ENCODE peak calls at places on chromosomes 5 and 9, in ten cellular contexts. I is choroid plexus epithelial cell; H is tibial artery; A is endothelial cell of umbilical vein; K is CD8-positive, alpha-beta T cell; N is AG10803; J is lower lobe of right lung; Y is body of pancreas; M is Peyer's patch; V is uterus. G is an unnamed sample.

GRCh38 chr9:92654481-92655301 is 15.2 kb downstream of the IPPK start:
- DNase-seq in H (no peak), M (no peak), J (peak), I (no peak), K (no peak), V (no peak), N (peak), A (no peak), Y (no peak), G (peak)

GRCh38 chr5:125668904-125669303 is 754.3 kb upstream of the GRAMD2B start:
- DNase-seq in H (no peak), J (no peak), V (no peak), Y (peak), K (no peak), I (no peak), M (no peak), A (peak), N (no peak), G (no peak)

GRCh38 chr5:69444127-69444754 is 29.3 kb downstream of the MARVELD2 start:
- DNase-seq in K (no peak), Y (no peak), J (no peak), V (no peak), N (no peak), I (no peak), H (no peak), M (peak), A (no peak), G (no peak)

GRCh38 chr5:129063483-129064136 is 30.9 kb upstream of the ISOC1 start:
- DNase-seq in A (peak), V (no peak), Y (no peak), N (no peak), M (no peak), H (no peak), I (peak), K (no peak), J (no peak), G (peak)

GRCh38 chr5:56059854-56060253 is 65.1 kb upstream of the IL6ST start:
- DNase-seq in A (no peak), N (no peak), M (no peak), Y (no peak), V (no peak), K (no peak), J (no peak), H (no peak), I (no peak), G (no peak)

GRCh38 chr5:137155621-137156020 is 343.5 kb downstream of the SPOCK1 start:
- DNase-seq in V (no peak), K (no peak), N (no peak), J (no peak), A (no peak), M (no peak), Y (no peak), H (no peak), I (no peak), G (no peak)

GRCh38 chr5:163005949-163006348 is 431.4 kb upstream of the CCNG1 start:
- DNase-seq in I (no peak), Y (no peak), M (no peak), H (no peak), K (no peak), J (no peak), A (no peak), N (no peak), V (no peak), G (no peak)

GRCh38 chr9:95415158-95415557 is 97.6 kb upstream of the FANCC start:
- DNase-seq in A (no peak), M (no peak), J (no peak), Y (no peak), H (no peak), N (peak), I (no peak), V (no peak), K (no peak), G (no peak)

GRCh38 chr9:125513634-125514413 is 193.2 kb downstream of the MAPKAP1 start:
- DNase-seq in I (peak), V (peak), J (peak), M (peak), Y (peak), A (peak), N (peak), H (no peak), K (no peak), G (peak)

GRCh38 chr9:15576350-15577050 is 23.7 kb downstream of the CCDC171 start:
- DNase-seq in H (no peak), N (no peak), K (no peak), A (peak), M (no peak), Y (no peak), I (peak), J (no peak), V (no peak), G (peak)

GRCh38 chr9:15584383-15584782 is 31.5 kb downstream of the CCDC171 start:
- DNase-seq in J (no peak), V (no peak), N (no peak), M (no peak), H (no peak), K (no peak), Y (no peak), I (no peak), A (no peak), G (no peak)

DNA sequence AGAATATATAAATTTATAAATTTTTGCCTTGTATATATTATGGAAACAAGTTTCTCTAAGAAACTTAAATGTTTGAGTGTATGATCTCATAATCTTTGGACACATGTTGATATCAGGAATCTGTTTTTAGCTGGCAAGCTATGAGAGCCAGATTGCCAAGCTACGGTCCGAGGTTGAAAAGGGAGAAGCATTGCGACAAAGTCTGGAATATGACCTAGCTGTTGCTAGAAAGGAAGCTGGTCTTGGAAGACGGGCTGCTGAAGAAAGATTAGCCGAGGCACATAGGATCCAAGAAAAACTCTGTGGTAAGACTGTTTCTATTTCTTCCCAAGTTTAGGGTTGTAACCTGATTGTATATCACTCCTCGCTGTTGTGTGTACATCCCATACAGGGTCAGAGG is 25.9 kb downstream of the CCDC171 start:
- DNase-seq in I (no peak), Y (no peak), M (no peak), N (no peak), K (no peak), J (no peak), A (peak), V (no peak), H (no peak), G (peak)
- TF ChIP-seq CTCF in I (no peak), Y (no peak), M (no peak), N (no peak), K (no peak), J (no peak), A (no peak), V (no peak), H (no peak), G (no peak)

DNA sequence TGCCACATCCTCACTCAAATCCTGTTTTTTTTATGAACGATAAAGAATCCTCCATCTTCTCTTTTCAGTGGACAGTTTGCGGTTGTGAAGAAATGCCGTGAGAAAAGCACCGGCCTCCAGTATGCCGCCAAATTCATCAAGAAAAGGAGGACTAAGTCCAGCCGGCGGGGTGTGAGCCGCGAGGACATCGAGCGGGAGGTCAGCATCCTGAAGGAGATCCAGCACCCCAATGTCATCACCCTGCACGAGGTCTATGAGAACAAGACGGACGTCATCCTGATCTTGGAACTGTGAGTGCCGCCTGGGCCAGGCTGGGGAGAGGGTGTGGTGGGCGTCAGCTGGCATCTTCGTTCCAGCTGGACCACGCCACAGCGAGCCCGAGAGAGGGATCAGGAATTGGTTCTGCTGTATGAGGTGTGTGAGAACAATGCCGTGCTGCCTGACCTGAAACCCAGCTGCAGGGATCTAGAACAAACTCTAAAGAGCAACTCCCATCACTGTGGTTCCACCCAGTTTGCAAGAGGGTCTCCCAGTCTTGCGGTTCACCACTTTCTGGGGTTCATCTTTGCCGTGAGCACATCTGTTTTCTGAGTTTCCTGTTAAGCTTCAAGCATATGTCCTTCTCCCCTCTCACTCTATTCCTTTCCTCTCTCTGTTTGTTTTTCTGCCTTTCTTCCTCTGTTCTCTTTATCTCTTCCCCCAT is 107.4 kb downstream of the DAPK1 start:
- DNase-seq in I (no peak), K (no peak), N (no peak), H (no peak), M (no peak), J (no peak), V (no peak), A (no peak), Y (no peak), G (no peak)
- H3K4me3 ChIP-seq in I (no peak), K (no peak), N (no peak), H (no peak), M (no peak), J (no peak), V (no peak), A (no peak), Y (no peak), G (no peak)

GRCh38 chr9:84669293-84670105 is at the start of gene NTRK2:
- DNase-seq in I (no peak), H (peak), N (no peak), A (peak), V (no peak), J (no peak), K (no peak), M (no peak), Y (peak), G (peak)
- TF ChIP-seq CTCF in I (no peak), H (peak), N (no peak), A (no peak), V (no peak), J (no peak), K (no peak), M (no peak), Y (peak), G (no peak)

GRCh38 chr9:89175739-89176360 is 2.8 kb downstream of the SHC3 start:
- DNase-seq in H (no peak), J (no peak), A (no peak), M (no peak), N (peak), V (no peak), K (no peak), I (no peak), Y (peak), G (peak)

GRCh38 chr9:89178162-89179120 is at the start of gene SHC3:
- DNase-seq in H (no peak), K (no peak), I (peak), A (peak), J (no peak), V (no peak), M (peak), N (peak), Y (peak), G (peak)

GRCh38 chr9:89177401-89178161 is 1.0 kb downstream of the SHC3 start:
- DNase-seq in A (no peak), J (no peak), N (peak), H (no peak), I (peak), V (no peak), K (no peak), M (no peak), Y (peak), G (peak)

GRCh38 chr9:89179535-89179919 is 909 bp upstream of the SHC3 start:
- DNase-seq in M (peak), K (no peak), J (no peak), N (peak), I (peak), H (no peak), A (no peak), Y (no peak), V (no peak), G (peak)

DNA sequence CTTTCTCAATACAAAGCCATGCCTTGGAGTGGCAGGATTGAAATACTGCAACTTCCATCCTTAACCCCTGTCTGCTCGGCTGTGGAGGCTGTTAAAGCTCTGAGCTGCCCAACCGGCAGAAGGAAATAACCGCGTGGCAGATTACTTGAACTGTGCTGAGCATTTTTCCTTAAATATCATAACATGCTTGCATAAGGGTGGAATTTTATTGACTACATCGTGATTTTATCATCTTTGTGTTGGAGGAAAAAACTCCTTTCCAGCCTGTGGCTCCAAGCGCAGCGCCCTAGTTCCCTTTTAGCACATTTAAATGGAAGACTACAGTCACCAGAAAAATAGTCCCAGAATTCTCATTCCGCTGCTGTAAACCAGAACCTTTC is 1.6 kb downstream of the SHC3 start:
- DNase-seq in N (peak), Y (no peak), K (no peak), V (no peak), A (peak), I (peak), H (no peak), M (no peak), J (no peak), G (peak)
- H3K4me3 ChIP-seq in N (peak), Y (no peak), K (no peak), V (no peak), A (peak), I (peak), H (peak), M (no peak), J (peak), G (peak)

GRCh38 chr5:111697881-111698757 is 58.9 kb downstream of the NREP start:
- DNase-seq in K (no peak), A (peak), I (peak), J (no peak), H (no peak), V (no peak), Y (no peak), M (no peak), N (peak), G (peak)
- TF ChIP-seq CTCF in K (no peak), A (peak), I (peak), J (peak), H (no peak), V (peak), Y (no peak), M (no peak), N (peak), G (peak)

GRCh38 chr5:96761618-96762017 is 46.1 kb downstream of the ERAP1 start:
- DNase-seq in J (no peak), I (peak), H (no peak), V (no peak), M (no peak), Y (no peak), N (no peak), K (no peak), A (no peak), G (no peak)

GRCh38 chr5:96763012-96763411 is 44.7 kb downstream of the ERAP1 start:
- DNase-seq in J (no peak), K (no peak), I (no peak), N (peak), Y (no peak), H (no peak), M (no peak), A (no peak), V (no peak), G (peak)

GRCh38 chr5:96756985-96757384 is 50.8 kb downstream of the ERAP1 start:
- DNase-seq in I (peak), V (no peak), A (no peak), Y (no peak), N (peak), J (no peak), H (no peak), K (no peak), M (no peak), G (no peak)

GRCh38 chr5:96753848-96754247 is 53.9 kb downstream of the ERAP1 start:
- DNase-seq in J (no peak), N (no peak), K (no peak), H (no peak), I (no peak), Y (no peak), A (peak), M (no peak), V (no peak), G (no peak)

DNA sequence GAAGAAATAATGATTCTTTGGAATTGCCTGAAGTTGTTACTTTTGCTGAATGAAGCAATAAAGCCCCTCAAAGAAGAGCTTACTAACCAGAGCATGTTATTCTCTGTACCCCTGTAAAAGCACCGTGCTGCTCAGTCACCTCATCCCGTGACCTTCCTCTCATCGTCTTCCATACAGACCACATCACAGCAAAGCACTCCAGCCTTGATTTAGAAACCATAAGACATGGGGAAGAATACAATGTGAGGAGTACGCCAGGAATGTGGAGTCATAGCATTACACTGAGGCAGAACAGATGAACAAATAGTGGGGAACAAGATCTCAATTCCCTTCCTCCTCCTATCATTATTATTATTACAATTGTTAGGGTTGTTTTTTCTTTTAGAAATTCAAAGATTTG is 49.1 kb downstream of the ERAP1 start:
- DNase-seq in A (no peak), Y (no peak), V (no peak), M (no peak), N (peak), K (no peak), J (no peak), H (no peak), I (peak), G (no peak)
- H3K4me3 ChIP-seq in A (no peak), Y (no peak), V (no peak), M (no peak), N (no peak), K (no peak), J (no peak), H (no peak), I (no peak), G (no peak)

GRCh38 chr9:124062172-124062571 is 50.6 kb downstream of the LHX2 start:
- DNase-seq in J (no peak), K (no peak), M (no peak), N (no peak), A (no peak), H (no peak), V (no peak), Y (no peak), I (no peak), G (no peak)
- TF ChIP-seq CTCF in J (no peak), K (no peak), M (no peak), N (no peak), A (peak), H (no peak), V (no peak), Y (no peak), I (peak), G (no peak)

DNA sequence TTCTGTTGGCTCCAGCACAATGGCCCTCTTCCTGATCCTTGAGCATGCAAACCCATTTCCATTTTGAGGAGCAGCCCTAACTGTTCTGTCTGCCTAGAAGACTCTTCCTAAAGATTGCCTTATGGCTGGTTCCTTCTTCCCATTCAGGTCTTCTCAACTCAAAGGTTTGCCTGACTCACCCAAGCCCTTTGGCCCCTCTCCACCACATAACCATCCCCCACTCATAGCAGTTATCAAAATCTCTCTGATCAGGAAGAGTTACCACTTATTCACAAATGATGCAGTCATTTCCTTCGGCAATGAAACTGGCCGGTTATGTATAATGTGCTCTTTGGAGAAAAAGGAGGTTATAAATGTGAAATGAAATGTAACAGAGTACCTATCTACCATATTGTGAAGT is 8.9 kb upstream of the POU4F3 start:
- DNase-seq in V (no peak), M (no peak), K (no peak), J (no peak), A (no peak), N (no peak), Y (no peak), H (no peak), I (no peak), G (no peak)
- H3K4me3 ChIP-seq in V (no peak), M (no peak), K (no peak), J (no peak), A (no peak), N (no peak), Y (no peak), H (no peak), I (no peak), G (no peak)

DNA sequence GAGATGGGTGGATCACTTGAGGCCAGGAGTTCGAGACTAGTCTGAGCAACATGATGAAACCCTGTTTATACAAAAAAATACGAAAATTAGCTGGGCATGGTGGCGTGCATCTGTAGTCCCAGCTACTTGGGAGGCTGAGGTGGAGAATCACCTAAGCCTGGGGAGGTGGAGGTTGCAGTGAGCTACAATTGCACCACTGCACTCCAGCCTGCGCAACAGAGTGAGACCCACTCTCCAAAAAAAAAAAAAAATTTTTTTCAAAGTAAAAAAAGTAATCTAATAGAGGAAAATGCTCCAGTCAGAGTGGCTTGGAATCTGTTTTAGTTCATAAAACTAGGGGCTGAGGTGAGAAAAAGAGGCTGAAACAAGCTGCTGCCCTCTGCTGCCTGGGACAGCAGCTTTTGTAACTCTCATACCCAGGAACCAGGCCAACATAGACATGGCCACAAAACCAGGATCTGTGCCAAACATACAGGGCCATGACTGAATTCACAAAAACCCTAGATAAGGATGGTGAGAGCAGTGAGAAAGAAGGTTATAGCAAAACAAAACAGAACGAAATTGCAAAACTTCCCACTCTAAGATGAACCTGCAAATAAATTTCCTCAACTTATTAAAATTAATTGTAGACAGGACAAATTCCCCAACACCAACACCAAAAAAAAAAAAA is 13.1 kb upstream of the DCAF12 start:
- DNase-seq in K (no peak), Y (peak), N (peak), A (peak), I (peak), M (no peak), V (no peak), J (no peak), H (peak), G (peak)
- TF ChIP-seq CTCF in K (no peak), Y (peak), N (peak), A (peak), I (peak), M (no peak), V (no peak), J (peak), H (peak), G (peak)